ENCODE peak calls at places on chromosomes 5 and 9, in four cellular contexts. Q is left ventricle myocardium inferior, Y is lower lobe of right lung, C is spleen. L is an unnamed sample. For H3K4me1, the result is how much of the 10 kb centered on the place peaks cover.

GRCh38 chr9:130662099-130662926 is 2.1 kb upstream of the PRDM12 start:
- DNase-seq in C (no peak), Q (no peak), Y (no peak), L (no peak)

GRCh38 chr5:175922192-175922885 is 45.8 kb downstream of the THOC3 start:
- DNase-seq in C (no peak), Y (no peak), Q (no peak), L (no peak)

GRCh38 chr5:34804913-34805312 is 34.1 kb upstream of the TTC23L start:
- DNase-seq in C (no peak), Y (no peak), Q (no peak), L (no peak)

GRCh38 chr9:121269888-121270254 is 1.9 kb downstream of the GSN start:
- DNase-seq in Y (no peak), Q (no peak), C (no peak), L (no peak)

GRCh38 chr5:36985387-36985786 is 108.8 kb downstream of the NIPBL start:
- DNase-seq in Y (no peak), Q (no peak), C (no peak), L (no peak)

GRCh38 chr5:34042302-34042701 is 711 bp downstream of the C1QTNF3 start:
- DNase-seq in C (peak), Q (peak), Y (no peak), L (no peak)

GRCh38 chr9:136178773-136179075 is 26.2 kb downstream of the LHX3 start:
- DNase-seq in C (no peak), Y (no peak), Q (no peak), L (no peak)

GRCh38 chr9:105647595-105648349 is 14.5 kb upstream of the TAL2 start:
- DNase-seq in C (no peak), Q (no peak), Y (no peak), L (no peak)

GRCh38 chr5:169895876-169896275 is 84.4 kb downstream of the INSYN2B start:
- DNase-seq in C (no peak), Q (peak), Y (no peak), L (peak)

GRCh38 chr5:74016373-74016772 is 390.4 kb downstream of the ARHGEF28 start:
- DNase-seq in C (no peak), Y (no peak), Q (no peak), L (no peak)

DNA sequence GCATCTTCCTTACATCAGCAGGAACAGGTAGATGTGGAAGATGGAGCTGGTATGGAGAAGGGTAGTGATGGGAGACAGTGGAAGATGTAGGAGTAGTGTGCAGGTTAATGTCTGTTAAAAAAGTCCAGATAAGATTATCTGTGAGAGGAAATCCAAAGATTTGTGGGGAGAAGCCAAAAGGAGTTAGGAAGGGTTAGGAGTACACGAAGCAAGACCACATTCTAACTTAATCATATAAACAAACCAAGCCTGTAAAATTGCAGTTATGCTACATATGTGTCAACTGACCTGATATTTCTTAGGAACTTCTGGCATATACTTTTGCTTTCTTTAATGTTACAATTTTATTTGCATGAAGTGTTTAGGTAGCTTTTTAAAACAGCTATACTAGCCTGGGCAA is 142.1 kb upstream of the DMRT1 start:
- DNase-seq in Q (no peak), Y (no peak), C (no peak), L (no peak)
- H3K4me1 ChIP-seq in Q (half or more), Y (under half), C (under half), L (half or more)

DNA sequence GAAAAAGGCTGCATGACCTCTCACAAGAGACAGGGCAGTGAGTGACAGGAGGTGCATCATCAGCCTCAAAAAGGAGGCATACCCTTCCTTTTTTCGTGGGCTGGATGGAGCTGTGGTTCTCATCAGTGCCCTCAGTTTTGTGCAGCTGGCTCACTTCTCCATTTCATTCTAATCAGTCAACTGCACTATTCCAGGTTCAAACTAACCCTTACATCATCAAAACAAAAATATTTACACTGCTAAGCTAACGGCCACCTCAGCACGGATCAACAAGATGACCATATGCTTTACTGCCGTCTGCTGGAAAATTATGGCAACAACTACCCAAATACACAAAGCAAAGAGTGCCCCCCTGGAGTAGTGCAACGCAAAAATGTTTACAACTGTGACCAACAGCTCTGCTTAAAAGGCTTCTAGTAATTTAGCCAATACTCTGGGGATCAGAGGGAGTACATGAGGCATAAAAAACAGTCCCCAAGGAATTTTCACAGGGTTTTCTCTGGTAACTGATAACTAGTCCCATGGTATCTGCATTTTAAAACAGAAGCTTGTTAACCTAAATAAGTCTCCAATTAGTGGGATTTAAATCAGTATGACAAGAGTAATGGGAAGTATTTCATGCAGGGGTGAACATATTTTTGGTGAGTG is 10.8 kb downstream of the KCNV2 start:
- DNase-seq in Y (no peak), Q (no peak), C (no peak), L (peak)
- TF ChIP-seq CTCF in Y (peak), Q (peak), C (peak), L (peak)

GRCh38 chr5:91963166-91963565 is 580.0 kb upstream of the ARRDC3 start:
- DNase-seq in Y (no peak), C (no peak), Q (no peak), L (no peak)
- H3K4me3 ChIP-seq in Y (no peak), C (no peak), Q (no peak), L (no peak)

DNA sequence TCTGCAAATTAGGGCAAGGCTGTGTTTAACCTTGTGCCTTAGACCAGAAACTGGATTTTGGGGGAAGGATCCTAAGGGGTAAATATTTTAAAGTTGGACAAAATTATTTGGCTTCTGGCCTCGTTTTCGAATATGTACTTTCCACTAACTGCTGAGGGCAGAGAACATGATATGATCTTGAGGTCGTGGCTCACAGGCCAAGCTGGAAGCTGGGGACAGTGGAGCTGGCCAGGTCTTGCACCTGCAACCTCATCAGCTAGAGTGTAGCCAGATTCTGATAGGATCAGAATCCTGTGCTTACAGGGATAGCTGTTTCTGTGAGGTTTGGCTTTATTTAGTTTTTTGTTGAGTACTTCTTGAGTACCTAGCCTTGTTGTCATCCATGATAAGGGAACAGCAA is 24.9 kb downstream of the MAN2A1 start:
- DNase-seq in Q (no peak), C (no peak), Y (no peak), L (no peak)
- H3K4me1 ChIP-seq in Q (under half), C (under half), Y (under half), L (under half)

GRCh38 chr9:88672874-88673695 is 138.1 kb downstream of the NXNL2 start:
- DNase-seq in C (no peak), Y (no peak), Q (no peak), L (no peak)
- TF ChIP-seq CTCF in C (no peak), Y (no peak), Q (no peak), L (no peak)

DNA sequence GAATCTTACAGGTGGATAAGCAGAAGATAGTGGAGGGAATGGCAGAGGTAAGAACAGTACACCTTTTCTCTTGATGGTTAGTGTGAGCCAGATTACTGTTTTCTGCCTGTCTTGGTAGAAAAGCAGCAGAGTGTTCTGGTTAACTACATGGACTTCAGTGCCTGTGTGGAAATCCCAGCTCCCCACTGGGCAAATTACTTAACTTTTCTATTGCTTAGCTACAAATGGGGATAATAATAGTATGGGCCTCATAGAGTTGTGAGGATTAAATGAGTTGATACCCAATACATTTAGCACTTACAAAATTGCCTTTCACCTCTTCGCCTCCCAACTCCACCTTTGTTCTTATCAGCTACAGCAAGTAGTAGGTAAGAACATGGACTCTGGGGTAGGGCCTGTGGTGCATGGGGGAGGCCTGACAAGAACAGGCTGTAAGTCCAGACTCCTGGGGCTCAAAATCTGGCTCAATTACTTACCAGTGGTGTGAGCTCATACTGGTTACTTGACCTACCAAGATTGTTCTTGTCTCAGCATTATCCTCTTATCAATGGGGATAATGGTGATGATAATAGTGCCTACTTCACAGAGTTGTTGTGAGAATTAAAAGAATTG is 125.1 kb downstream of the LIFR start:
- DNase-seq in C (no peak), Q (no peak), Y (no peak), L (no peak)
- H3K4me3 ChIP-seq in C (no peak), Q (no peak), Y (no peak), L (no peak)

GRCh38 chr5:180807654-180808414 is 5.2 kb upstream of the MGAT1 start:
- DNase-seq in Q (no peak), C (no peak), Y (no peak), L (no peak)
- H3K4me1 ChIP-seq in Q (half or more), C (half or more), Y (half or more), L (half or more)

GRCh38 chr9:15211160-15211993 is 95.6 kb downstream of the TTC39B start:
- DNase-seq in Y (no peak), C (no peak), Q (no peak), L (no peak)
- TF ChIP-seq CTCF in Y (peak), C (peak), Q (peak), L (peak)

L was measured in heart right ventricle.